ENCODE peak calls at places on chromosomes 13 and 19, in four cellular contexts. One of them, this sample, is unnamed.
A peak's percentile ranks its signal among the peaks of the same experiment; 100 is the strongest.

GRCh38 chr13:87274209-87274819 is 396.9 kb upstream of the SLITRK5 start:
- DNase-seq in stimulated activated CD8-positive, alpha-beta memory T cell treated with anti-CD3 and anti-CD28 coated beads, Interleukin-2, amount 100 ng/mL, for 1 hour: no peak
- DNase-seq in HuH-7: peak; percentile 2
- DNase-seq in heart right ventricle: peak; percentile 15
- DNase-seq in this sample: peak; percentile 34

GRCh38 chr13:41034862-41035261 is 15.7 kb upstream of the ELF1 start:
- DNase-seq in stimulated activated CD8-positive, alpha-beta memory T cell treated with anti-CD3 and anti-CD28 coated beads, Interleukin-2, amount 100 ng/mL, for 1 hour: no peak
- DNase-seq in HuH-7: no peak
- DNase-seq in heart right ventricle: no peak
- DNase-seq in this sample: no peak

GRCh38 chr19:35539850-35540249 is 5.6 kb upstream of the TMEM147 start:
- DNase-seq in stimulated activated CD8-positive, alpha-beta memory T cell treated with anti-CD3 and anti-CD28 coated beads, Interleukin-2, amount 100 ng/mL, for 1 hour: no peak
- DNase-seq in HuH-7: no peak
- DNase-seq in heart right ventricle: no peak
- DNase-seq in this sample: no peak

GRCh38 chr19:55554302-55554701 is 9.0 kb upstream of the SBK3 start:
- DNase-seq in stimulated activated CD8-positive, alpha-beta memory T cell treated with anti-CD3 and anti-CD28 coated beads, Interleukin-2, amount 100 ng/mL, for 1 hour: no peak
- DNase-seq in HuH-7: no peak
- DNase-seq in heart right ventricle: no peak
- DNase-seq in this sample: no peak

GRCh38 chr19:11964496-11964857 is 363 bp upstream of the ZNF763 start:
- DNase-seq in stimulated activated CD8-positive, alpha-beta memory T cell treated with anti-CD3 and anti-CD28 coated beads, Interleukin-2, amount 100 ng/mL, for 1 hour: no peak
- DNase-seq in HuH-7: no peak
- DNase-seq in heart right ventricle: no peak
- DNase-seq in this sample: peak; percentile 36

GRCh38 chr19:18433039-18433691 is 4.8 kb downstream of the ISYNA1 start:
- DNase-seq in stimulated activated CD8-positive, alpha-beta memory T cell treated with anti-CD3 and anti-CD28 coated beads, Interleukin-2, amount 100 ng/mL, for 1 hour: no peak
- DNase-seq in HuH-7: no peak
- DNase-seq in heart right ventricle: no peak
- DNase-seq in this sample: no peak

GRCh38 chr13:44221657-44222056 is 152.0 kb upstream of the SERP2 start:
- DNase-seq in stimulated activated CD8-positive, alpha-beta memory T cell treated with anti-CD3 and anti-CD28 coated beads, Interleukin-2, amount 100 ng/mL, for 1 hour: no peak
- DNase-seq in HuH-7: no peak
- DNase-seq in heart right ventricle: no peak
- DNase-seq in this sample: no peak

GRCh38 chr19:10001899-10002298 is 8.4 kb downstream of the COL5A3 start:
- DNase-seq in stimulated activated CD8-positive, alpha-beta memory T cell treated with anti-CD3 and anti-CD28 coated beads, Interleukin-2, amount 100 ng/mL, for 1 hour: no peak
- DNase-seq in HuH-7: peak; percentile 92
- DNase-seq in heart right ventricle: peak; percentile 29
- DNase-seq in this sample: no peak

GRCh38 chr19:46932346-46932745 is 71.5 kb downstream of the ARHGAP35 start:
- DNase-seq in stimulated activated CD8-positive, alpha-beta memory T cell treated with anti-CD3 and anti-CD28 coated beads, Interleukin-2, amount 100 ng/mL, for 1 hour: no peak
- DNase-seq in HuH-7: no peak
- DNase-seq in heart right ventricle: no peak
- DNase-seq in this sample: peak; percentile 51

GRCh38 chr13:111531505-111531904 is 211.1 kb downstream of the TEX29 start:
- DNase-seq in stimulated activated CD8-positive, alpha-beta memory T cell treated with anti-CD3 and anti-CD28 coated beads, Interleukin-2, amount 100 ng/mL, for 1 hour: no peak
- DNase-seq in HuH-7: peak; percentile 30
- DNase-seq in heart right ventricle: no peak
- DNase-seq in this sample: no peak

GRCh38 chr13:37168151-37168550 is 62.7 kb upstream of the CSNK1A1L start:
- DNase-seq in stimulated activated CD8-positive, alpha-beta memory T cell treated with anti-CD3 and anti-CD28 coated beads, Interleukin-2, amount 100 ng/mL, for 1 hour: no peak
- DNase-seq in HuH-7: no peak
- DNase-seq in heart right ventricle: no peak
- DNase-seq in this sample: no peak

GRCh38 chr13:79679334-79679733 is 198.4 kb downstream of the NDFIP2 start:
- DNase-seq in stimulated activated CD8-positive, alpha-beta memory T cell treated with anti-CD3 and anti-CD28 coated beads, Interleukin-2, amount 100 ng/mL, for 1 hour: no peak
- DNase-seq in HuH-7: peak; percentile 8
- DNase-seq in heart right ventricle: peak; percentile 77
- DNase-seq in this sample: peak; percentile 76

GRCh38 chr19:30097746-30098280 is 155.8 kb downstream of the URI1 start:
- DNase-seq in stimulated activated CD8-positive, alpha-beta memory T cell treated with anti-CD3 and anti-CD28 coated beads, Interleukin-2, amount 100 ng/mL, for 1 hour: no peak
- DNase-seq in HuH-7: no peak
- DNase-seq in heart right ventricle: no peak
- DNase-seq in this sample: no peak

GRCh38 chr19:861756-862528 is 2.5 kb downstream of the CFD start:
- DNase-seq in stimulated activated CD8-positive, alpha-beta memory T cell treated with anti-CD3 and anti-CD28 coated beads, Interleukin-2, amount 100 ng/mL, for 1 hour: peak; percentile 33
- DNase-seq in HuH-7: peak; percentile 79
- DNase-seq in heart right ventricle: no peak
- DNase-seq in this sample: peak; percentile 73

GRCh38 chr13:22114630-22115311 is 443.9 kb downstream of the FGF9 start:
- DNase-seq in stimulated activated CD8-positive, alpha-beta memory T cell treated with anti-CD3 and anti-CD28 coated beads, Interleukin-2, amount 100 ng/mL, for 1 hour: no peak
- DNase-seq in HuH-7: peak; percentile 48
- DNase-seq in heart right ventricle: no peak
- DNase-seq in this sample: no peak

GRCh38 chr19:10069046-10069445 is 17.1 kb upstream of the SHFL start:
- DNase-seq in stimulated activated CD8-positive, alpha-beta memory T cell treated with anti-CD3 and anti-CD28 coated beads, Interleukin-2, amount 100 ng/mL, for 1 hour: no peak
- DNase-seq in HuH-7: no peak
- DNase-seq in heart right ventricle: no peak
- DNase-seq in this sample: no peak

GRCh38 chr13:71316964-71317363 is 550.0 kb downstream of the DACH1 start:
- DNase-seq in stimulated activated CD8-positive, alpha-beta memory T cell treated with anti-CD3 and anti-CD28 coated beads, Interleukin-2, amount 100 ng/mL, for 1 hour: no peak
- DNase-seq in HuH-7: peak; percentile 4
- DNase-seq in heart right ventricle: no peak
- DNase-seq in this sample: no peak